ENCODE peak calls at places on chromosomes 1 and 21, in six cellular contexts. One of them, this sample, is unnamed.

GRCh38 chr1:30724175-30724574 is 790 bp upstream of the MATN1 start:
- DNase-seq in NCI-H460: no peak
- DNase-seq in left colon: no peak
- DNase-seq in left ventricle myocardium inferior: no peak
- DNase-seq in SJSA1: no peak
- DNase-seq in central memory CD4-positive, alpha-beta T cell: no peak
- DNase-seq in this sample: no peak

GRCh38 chr1:17691147-17691634 is 63.9 kb upstream of the ACTL8 start:
- DNase-seq in left colon: no peak
- DNase-seq in central memory CD4-positive, alpha-beta T cell: no peak
- DNase-seq in SJSA1: no peak
- DNase-seq in NCI-H460: no peak
- DNase-seq in left ventricle myocardium inferior: no peak
- DNase-seq in this sample: no peak

GRCh38 chr21:38036016-38036415 is 119.8 kb upstream of the KCNJ6 start:
- DNase-seq in NCI-H460: no peak
- DNase-seq in central memory CD4-positive, alpha-beta T cell: no peak
- DNase-seq in SJSA1: no peak
- DNase-seq in left ventricle myocardium inferior: peak
- DNase-seq in left colon: no peak
- DNase-seq in this sample: no peak

GRCh38 chr21:42846221-42846620 is 33.1 kb downstream of the WDR4 start:
- DNase-seq in SJSA1: no peak
- DNase-seq in central memory CD4-positive, alpha-beta T cell: no peak
- DNase-seq in NCI-H460: no peak
- DNase-seq in left ventricle myocardium inferior: peak
- DNase-seq in left colon: no peak
- DNase-seq in this sample: no peak

GRCh38 chr1:229058111-229058551 is 212.8 kb upstream of the RAB4A start:
- DNase-seq in SJSA1: no peak
- DNase-seq in left colon: no peak
- DNase-seq in left ventricle myocardium inferior: no peak
- DNase-seq in NCI-H460: no peak
- DNase-seq in central memory CD4-positive, alpha-beta T cell: peak
- DNase-seq in this sample: no peak

GRCh38 chr1:116762781-116763115 is 8.5 kb downstream of the CD2 start:
- DNase-seq in left colon: no peak
- DNase-seq in left ventricle myocardium inferior: no peak
- DNase-seq in SJSA1: no peak
- DNase-seq in central memory CD4-positive, alpha-beta T cell: no peak
- DNase-seq in NCI-H460: no peak
- DNase-seq in this sample: no peak

GRCh38 chr1:231969078-231969477 is 342.5 kb downstream of the DISC1 start:
- DNase-seq in left ventricle myocardium inferior: no peak
- DNase-seq in left colon: no peak
- DNase-seq in NCI-H460: no peak
- DNase-seq in central memory CD4-positive, alpha-beta T cell: no peak
- DNase-seq in SJSA1: no peak
- DNase-seq in this sample: no peak

GRCh38 chr1:202844935-202845334 is 34.2 kb downstream of the PCAT6 start:
- DNase-seq in central memory CD4-positive, alpha-beta T cell: no peak
- DNase-seq in NCI-H460: no peak
- DNase-seq in left colon: no peak
- DNase-seq in SJSA1: no peak
- DNase-seq in left ventricle myocardium inferior: no peak
- DNase-seq in this sample: no peak

GRCh38 chr1:53735681-53736080 is 3.3 kb downstream of the GLIS1 start:
- DNase-seq in SJSA1: no peak
- DNase-seq in NCI-H460: no peak
- DNase-seq in left ventricle myocardium inferior: no peak
- DNase-seq in left colon: no peak
- DNase-seq in central memory CD4-positive, alpha-beta T cell: no peak
- DNase-seq in this sample: no peak

GRCh38 chr1:165637427-165637826 is 6.4 kb downstream of the MGST3 start:
- DNase-seq in left ventricle myocardium inferior: no peak
- DNase-seq in NCI-H460: no peak
- DNase-seq in left colon: no peak
- DNase-seq in central memory CD4-positive, alpha-beta T cell: no peak
- DNase-seq in SJSA1: no peak
- DNase-seq in this sample: no peak

GRCh38 chr1:66446261-66447001 is 87.5 kb upstream of the SGIP1 start:
- DNase-seq in central memory CD4-positive, alpha-beta T cell: peak
- DNase-seq in left colon: no peak
- DNase-seq in SJSA1: peak
- DNase-seq in left ventricle myocardium inferior: no peak
- DNase-seq in NCI-H460: peak
- DNase-seq in this sample: peak

GRCh38 chr1:231487019-231487418 is 41.5 kb upstream of the TSNAX start:
- DNase-seq in left colon: no peak
- DNase-seq in SJSA1: no peak
- DNase-seq in left ventricle myocardium inferior: no peak
- DNase-seq in central memory CD4-positive, alpha-beta T cell: no peak
- DNase-seq in NCI-H460: no peak
- DNase-seq in this sample: no peak

GRCh38 chr1:11692899-11693590 is 1.5 kb downstream of the DRAXIN start:
- DNase-seq in left colon: no peak
- DNase-seq in SJSA1: peak
- DNase-seq in central memory CD4-positive, alpha-beta T cell: no peak
- DNase-seq in NCI-H460: no peak
- DNase-seq in left ventricle myocardium inferior: no peak
- DNase-seq in this sample: no peak

GRCh38 chr1:182348916-182349747 is 42.5 kb downstream of the GLUL start:
- DNase-seq in left ventricle myocardium inferior: peak
- DNase-seq in NCI-H460: no peak
- DNase-seq in central memory CD4-positive, alpha-beta T cell: no peak
- DNase-seq in SJSA1: no peak
- DNase-seq in left colon: no peak
- DNase-seq in this sample: no peak

GRCh38 chr1:192516776-192517297 is 58.7 kb upstream of the RGS1 start:
- DNase-seq in SJSA1: no peak
- DNase-seq in central memory CD4-positive, alpha-beta T cell: peak
- DNase-seq in left colon: peak
- DNase-seq in NCI-H460: no peak
- DNase-seq in left ventricle myocardium inferior: no peak
- DNase-seq in this sample: no peak

GRCh38 chr1:68010094-68010493 is 40.3 kb downstream of the DIRAS3 start:
- DNase-seq in central memory CD4-positive, alpha-beta T cell: no peak
- DNase-seq in NCI-H460: no peak
- DNase-seq in left colon: no peak
- DNase-seq in left ventricle myocardium inferior: no peak
- DNase-seq in SJSA1: peak
- DNase-seq in this sample: no peak

GRCh38 chr1:102071451-102071850 is 74.7 kb upstream of the OLFM3 start:
- DNase-seq in NCI-H460: no peak
- DNase-seq in central memory CD4-positive, alpha-beta T cell: no peak
- DNase-seq in SJSA1: no peak
- DNase-seq in left colon: no peak
- DNase-seq in left ventricle myocardium inferior: no peak
- DNase-seq in this sample: no peak

GRCh38 chr1:16614361-16615252 is 1.2 kb upstream of the NBPF1 start:
- DNase-seq in left colon: no peak
- DNase-seq in left ventricle myocardium inferior: no peak
- DNase-seq in central memory CD4-positive, alpha-beta T cell: peak
- DNase-seq in NCI-H460: no peak
- DNase-seq in SJSA1: no peak
- DNase-seq in this sample: no peak

GRCh38 chr1:159800177-159800935 is 1.8 kb upstream of the FCRL6 start:
- DNase-seq in left ventricle myocardium inferior: no peak
- DNase-seq in SJSA1: no peak
- DNase-seq in central memory CD4-positive, alpha-beta T cell: peak
- DNase-seq in NCI-H460: no peak
- DNase-seq in left colon: no peak
- DNase-seq in this sample: no peak

GRCh38 chr1:6200188-6200809 is 904 bp upstream of the RPL22 start:
- DNase-seq in SJSA1: no peak
- DNase-seq in left ventricle myocardium inferior: no peak
- DNase-seq in NCI-H460: no peak
- DNase-seq in central memory CD4-positive, alpha-beta T cell: no peak
- DNase-seq in left colon: no peak
- DNase-seq in this sample: no peak

GRCh38 chr1:231512147-231512698 is 16.2 kb upstream of the TSNAX start:
- DNase-seq in SJSA1: peak
- DNase-seq in central memory CD4-positive, alpha-beta T cell: no peak
- DNase-seq in left colon: no peak
- DNase-seq in left ventricle myocardium inferior: no peak
- DNase-seq in NCI-H460: no peak
- DNase-seq in this sample: peak

GRCh38 chr1:68464891-68465290 is 15.1 kb upstream of the RPE65 start:
- DNase-seq in left colon: no peak
- DNase-seq in central memory CD4-positive, alpha-beta T cell: no peak
- DNase-seq in NCI-H460: no peak
- DNase-seq in left ventricle myocardium inferior: no peak
- DNase-seq in SJSA1: no peak
- DNase-seq in this sample: no peak

GRCh38 chr1:119159096-119159495 is 18.6 kb upstream of the WARS2 start:
- DNase-seq in left ventricle myocardium inferior: no peak
- DNase-seq in central memory CD4-positive, alpha-beta T cell: no peak
- DNase-seq in NCI-H460: no peak
- DNase-seq in SJSA1: no peak
- DNase-seq in left colon: no peak
- DNase-seq in this sample: no peak

GRCh38 chr1:183685112-183685713 is 32.1 kb upstream of the APOBEC4 start:
- DNase-seq in SJSA1: peak
- DNase-seq in central memory CD4-positive, alpha-beta T cell: peak
- DNase-seq in left ventricle myocardium inferior: no peak
- DNase-seq in left colon: no peak
- DNase-seq in NCI-H460: peak
- DNase-seq in this sample: peak

GRCh38 chr1:168227620-168228019 is 1.8 kb downstream of the SFT2D2 start:
- DNase-seq in left colon: no peak
- DNase-seq in SJSA1: peak
- DNase-seq in left ventricle myocardium inferior: no peak
- DNase-seq in central memory CD4-positive, alpha-beta T cell: no peak
- DNase-seq in NCI-H460: no peak
- DNase-seq in this sample: no peak

GRCh38 chr1:52914463-52914862 is 7.1 kb downstream of the ECHDC2 start:
- DNase-seq in SJSA1: no peak
- DNase-seq in left colon: no peak
- DNase-seq in left ventricle myocardium inferior: no peak
- DNase-seq in central memory CD4-positive, alpha-beta T cell: no peak
- DNase-seq in NCI-H460: no peak
- DNase-seq in this sample: no peak

GRCh38 chr21:29704719-29705118 is 235.1 kb downstream of the GRIK1 start:
- DNase-seq in central memory CD4-positive, alpha-beta T cell: no peak
- DNase-seq in SJSA1: no peak
- DNase-seq in left colon: no peak
- DNase-seq in NCI-H460: no peak
- DNase-seq in left ventricle myocardium inferior: no peak
- DNase-seq in this sample: no peak

GRCh38 chr21:46028547-46029200 is 47.1 kb downstream of the COL6A1 start:
- DNase-seq in NCI-H460: no peak
- DNase-seq in SJSA1: no peak
- DNase-seq in left ventricle myocardium inferior: no peak
- DNase-seq in central memory CD4-positive, alpha-beta T cell: no peak
- DNase-seq in left colon: no peak
- DNase-seq in this sample: no peak

GRCh38 chr1:236904874-236905741 is 99.1 kb downstream of the MT1HL1 start:
- DNase-seq in left colon: no peak
- DNase-seq in SJSA1: peak
- DNase-seq in left ventricle myocardium inferior: no peak
- DNase-seq in central memory CD4-positive, alpha-beta T cell: no peak
- DNase-seq in NCI-H460: peak
- DNase-seq in this sample: no peak

GRCh38 chr1:225896937-225897549 is 8.1 kb upstream of the LEFTY1 start:
- DNase-seq in left ventricle myocardium inferior: no peak
- DNase-seq in SJSA1: no peak
- DNase-seq in NCI-H460: no peak
- DNase-seq in central memory CD4-positive, alpha-beta T cell: peak
- DNase-seq in left colon: peak
- DNase-seq in this sample: no peak

This sample was measured in SK-N-DZ.